ENCODE peak calls at places on chromosomes 3 and 15, in four cellular contexts. One of them, this sample, is unnamed.

GRCh38 chr3:120181632-120182031 is 87.4 kb upstream of the GSK3B start:
- DNase-seq in GM12878: no peak
- DNase-seq in K562: no peak
- DNase-seq in HepG2: no peak
- DNase-seq in this sample: no peak

GRCh38 chr3:31680072-31680870 is 147.5 kb downstream of the STT3B start:
- DNase-seq in K562: no peak
- DNase-seq in HepG2: peak
- DNase-seq in GM12878: no peak
- DNase-seq in this sample: no peak

GRCh38 chr3:43255675-43256074 is 30.7 kb upstream of the SNRK start:
- DNase-seq in HepG2: no peak
- DNase-seq in GM12878: no peak
- DNase-seq in K562: no peak
- DNase-seq in this sample: no peak

GRCh38 chr3:8371085-8371551 is 130.5 kb upstream of the LMCD1 start:
- DNase-seq in HepG2: no peak
- DNase-seq in K562: no peak
- DNase-seq in GM12878: no peak
- DNase-seq in this sample: no peak

GRCh38 chr3:29430558-29430971 is 149.7 kb downstream of the RBMS3 start:
- DNase-seq in GM12878: no peak
- DNase-seq in K562: no peak
- DNase-seq in HepG2: no peak
- DNase-seq in this sample: no peak

GRCh38 chr3:138125548-138126221 is 6.5 kb downstream of the A4GNT start:
- DNase-seq in K562: no peak
- DNase-seq in GM12878: no peak
- DNase-seq in HepG2: no peak
- DNase-seq in this sample: peak

GRCh38 chr3:11459147-11459837 is 184.4 kb downstream of the VGLL4 start:
- DNase-seq in K562: no peak
- DNase-seq in GM12878: no peak
- DNase-seq in HepG2: no peak
- DNase-seq in this sample: no peak

GRCh38 chr15:74221399-74222230 is 14.5 kb upstream of the CCDC33 start:
- DNase-seq in GM12878: no peak
- DNase-seq in K562: no peak
- DNase-seq in HepG2: no peak
- DNase-seq in this sample: no peak

GRCh38 chr3:185937689-185938374 is at the start of gene TRA2B:
- DNase-seq in K562: peak
- DNase-seq in GM12878: peak
- DNase-seq in HepG2: peak
- DNase-seq in this sample: peak
- TF ChIP-seq POLR2A in K562: peak
- TF ChIP-seq POLR2A in GM12878: peak
- TF ChIP-seq POLR2A in HepG2: peak
- TF ChIP-seq POLR2A in this sample: peak

DNA sequence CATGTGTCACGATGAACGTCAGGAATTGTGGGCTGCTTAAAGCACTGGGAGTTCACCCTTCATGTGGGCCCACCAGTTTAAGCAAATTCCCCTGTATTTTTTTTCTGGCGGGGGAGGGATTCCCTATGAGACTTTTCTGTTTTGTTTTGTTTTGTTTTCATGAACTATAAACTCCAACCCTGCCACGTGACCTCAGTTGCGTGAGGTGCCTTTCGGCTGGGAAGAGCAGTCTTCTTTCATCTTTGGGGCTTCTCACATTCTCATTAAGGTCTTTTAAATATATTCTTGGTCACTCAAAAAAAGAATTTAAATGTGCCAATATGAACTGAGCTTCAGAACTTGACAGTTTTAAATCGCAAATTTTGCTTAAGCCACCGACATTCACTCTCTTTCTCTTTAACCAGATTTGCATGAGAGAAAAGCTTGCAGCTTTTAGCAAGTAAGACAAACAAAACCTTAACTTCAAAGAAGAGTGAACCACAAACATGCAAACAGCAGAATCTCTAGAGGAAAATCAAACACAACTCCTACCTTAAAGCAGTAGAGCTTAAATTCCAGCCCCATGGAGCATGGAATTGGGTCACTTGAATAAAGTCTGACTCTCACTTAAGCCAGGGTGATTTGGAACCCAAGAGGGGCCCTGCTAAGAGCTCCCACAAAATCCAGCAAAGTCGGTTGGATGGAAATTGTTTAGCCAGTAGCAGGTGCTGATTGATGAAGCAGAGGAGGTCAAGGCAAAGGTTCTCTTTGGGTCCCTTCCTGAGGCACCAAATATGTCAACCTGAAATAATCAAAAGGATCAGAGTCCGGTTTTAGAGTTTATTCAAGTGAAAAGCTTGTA is 699.8 kb upstream of the GBE1 start:
- DNase-seq in GM12878: no peak
- DNase-seq in K562: no peak
- DNase-seq in HepG2: peak
- DNase-seq in this sample: no peak
- TF ChIP-seq USF2 in GM12878: no peak
- TF ChIP-seq USF2 in K562: no peak
- TF ChIP-seq USF2 in HepG2: peak
- TF ChIP-seq USF2 in this sample: no peak

GRCh38 chr15:79923515-79924169 is 26.8 kb upstream of the MTHFS start:
- DNase-seq in K562: peak
- DNase-seq in HepG2: peak
- DNase-seq in GM12878: peak
- DNase-seq in this sample: peak
- TF ChIP-seq REST in K562: no peak
- TF ChIP-seq REST in HepG2: no peak
- TF ChIP-seq REST in GM12878: no peak
- TF ChIP-seq REST in this sample: no peak

GRCh38 chr3:157444789-157445188 is 8.1 kb downstream of the PTX3 start:
- DNase-seq in HepG2: no peak
- DNase-seq in GM12878: no peak
- DNase-seq in K562: no peak
- DNase-seq in this sample: no peak
- TF ChIP-seq POLR2A in HepG2: no peak
- TF ChIP-seq POLR2A in GM12878: no peak
- TF ChIP-seq POLR2A in K562: no peak
- TF ChIP-seq POLR2A in this sample: no peak

DNA sequence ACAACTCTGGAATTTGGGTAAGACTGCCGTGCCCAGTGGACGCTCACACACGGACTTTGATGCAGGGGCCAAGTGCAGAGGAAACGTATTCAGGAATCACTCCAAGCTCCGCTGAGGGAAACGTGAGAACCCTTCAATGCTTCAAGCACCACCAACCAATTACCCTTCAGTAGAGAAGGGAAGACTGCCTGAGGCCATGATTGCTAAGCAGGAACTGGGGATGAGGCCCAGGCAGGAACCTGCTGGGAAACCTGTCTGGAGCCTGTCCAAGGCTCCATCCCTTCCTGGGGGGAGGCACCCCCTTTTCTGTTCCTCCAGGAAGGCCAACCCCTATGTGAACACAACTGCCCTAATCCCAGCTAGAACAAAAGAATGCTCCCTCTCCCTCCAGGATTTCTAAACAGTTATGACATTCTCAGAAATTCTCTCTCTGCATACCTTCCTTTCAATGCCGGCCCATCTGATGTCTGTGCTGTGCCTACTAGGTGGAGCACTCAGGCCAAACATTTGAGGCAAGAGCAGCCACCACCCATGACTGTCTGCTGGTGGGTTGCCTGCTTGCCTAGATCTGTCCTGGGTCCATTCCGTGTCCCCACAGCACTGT is 149.6 kb downstream of the ADAMTS17 start:
- DNase-seq in K562: no peak
- DNase-seq in HepG2: no peak
- DNase-seq in GM12878: no peak
- DNase-seq in this sample: no peak
- TF ChIP-seq USF2 in K562: no peak
- TF ChIP-seq USF2 in HepG2: no peak
- TF ChIP-seq USF2 in GM12878: no peak
- TF ChIP-seq USF2 in this sample: no peak

GRCh38 chr3:4019509-4019908 is 220.3 kb downstream of the LRRN1 start:
- DNase-seq in GM12878: no peak
- DNase-seq in HepG2: no peak
- DNase-seq in K562: no peak
- DNase-seq in this sample: no peak

GRCh38 chr3:4021162-4021561 is 221.9 kb downstream of the LRRN1 start:
- DNase-seq in K562: peak
- DNase-seq in GM12878: no peak
- DNase-seq in HepG2: no peak
- DNase-seq in this sample: no peak
- TF ChIP-seq REST in K562: peak
- TF ChIP-seq REST in GM12878: peak
- TF ChIP-seq REST in HepG2: peak
- TF ChIP-seq REST in this sample: peak

GRCh38 chr3:16070707-16071106 is 103.8 kb upstream of the GALNT15 start:
- DNase-seq in K562: no peak
- DNase-seq in GM12878: no peak
- DNase-seq in HepG2: no peak
- DNase-seq in this sample: no peak

GRCh38 chr3:16071246-16071645 is 103.2 kb upstream of the GALNT15 start:
- DNase-seq in HepG2: peak
- DNase-seq in GM12878: no peak
- DNase-seq in K562: no peak
- DNase-seq in this sample: no peak

GRCh38 chr3:16073218-16073617 is 101.3 kb upstream of the GALNT15 start:
- DNase-seq in GM12878: no peak
- DNase-seq in K562: no peak
- DNase-seq in HepG2: no peak
- DNase-seq in this sample: no peak

GRCh38 chr3:16069149-16069922 is 105.1 kb upstream of the GALNT15 start:
- DNase-seq in GM12878: no peak
- DNase-seq in K562: no peak
- DNase-seq in HepG2: peak
- DNase-seq in this sample: peak

DNA sequence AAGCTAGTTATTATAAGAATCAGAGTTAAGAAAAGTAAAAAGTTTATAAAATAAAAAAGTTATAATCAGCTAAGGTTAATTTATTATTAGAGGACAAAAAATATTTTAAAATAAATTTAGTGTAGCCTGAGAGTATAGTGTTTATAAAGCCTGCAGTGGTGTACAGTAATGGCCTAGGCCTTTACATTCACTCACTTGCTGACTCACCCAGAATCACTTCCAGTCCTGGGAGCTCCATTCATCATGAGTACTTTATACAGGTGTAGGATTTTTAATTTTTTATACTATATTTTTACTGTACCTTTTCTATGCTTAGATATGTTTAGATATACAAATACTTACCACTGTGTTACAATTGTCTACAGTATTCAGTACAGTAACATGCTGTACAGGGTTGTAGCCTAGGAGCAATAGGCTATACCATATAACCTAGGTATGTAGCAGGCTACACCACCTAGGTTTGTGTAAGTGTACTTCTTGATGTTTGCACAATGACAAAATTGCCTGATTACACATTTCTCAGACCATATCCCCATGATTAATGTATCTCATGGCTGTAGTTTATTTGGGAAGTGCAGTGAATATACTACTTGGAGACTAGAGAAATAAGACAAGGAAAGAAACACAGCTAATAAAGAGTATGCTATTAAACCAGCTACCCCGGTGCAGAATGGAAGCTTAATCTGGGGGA is 101.9 kb upstream of the GALNT15 start:
- DNase-seq in HepG2: no peak
- DNase-seq in K562: no peak
- DNase-seq in GM12878: no peak
- DNase-seq in this sample: no peak
- TF ChIP-seq POLR2A in HepG2: no peak
- TF ChIP-seq POLR2A in K562: no peak
- TF ChIP-seq POLR2A in GM12878: no peak
- TF ChIP-seq POLR2A in this sample: no peak

GRCh38 chr15:91782221-91782620 is 71.3 kb upstream of the SLCO3A1 start:
- DNase-seq in K562: no peak
- DNase-seq in HepG2: no peak
- DNase-seq in GM12878: no peak
- DNase-seq in this sample: no peak
- TF ChIP-seq USF2 in K562: no peak
- TF ChIP-seq USF2 in HepG2: no peak
- TF ChIP-seq USF2 in GM12878: no peak
- TF ChIP-seq USF2 in this sample: no peak

GRCh38 chr3:13111874-13112520 is 38.8 kb upstream of the IQSEC1 start:
- DNase-seq in GM12878: no peak
- DNase-seq in K562: no peak
- DNase-seq in HepG2: peak
- DNase-seq in this sample: no peak
- TF ChIP-seq REST in GM12878: no peak
- TF ChIP-seq REST in K562: no peak
- TF ChIP-seq REST in HepG2: no peak
- TF ChIP-seq REST in this sample: no peak

This sample was measured in A549.